ENCODE peak calls at places on chromosome 7, in six cellular contexts. N, C, M, H, F and R are unnamed samples.

GRCh38 chr7:124784879-124785818 is 19.6 kb upstream of the GPR37 start:
- DNase-seq in N (peak), C (peak), M (peak), H (peak), F (no peak), R (peak)

GRCh38 chr7:157041004-157041403 is 30.5 kb upstream of the MNX1 start:
- DNase-seq in N (no peak), C (no peak), M (peak), H (no peak), F (no peak), R (no peak)

GRCh38 chr7:38052786-38053185 is 125.3 kb upstream of the STARD3NL start:
- DNase-seq in N (no peak), C (no peak), M (no peak), H (no peak), F (no peak), R (no peak)

GRCh38 chr7:149564340-149565095 is 66.9 kb upstream of the ZNF746 start:
- DNase-seq in N (no peak), C (no peak), M (no peak), H (no peak), F (no peak), R (no peak)

GRCh38 chr7:138338361-138338760 is 121.7 kb upstream of the TRIM24 start:
- DNase-seq in N (peak), C (no peak), M (no peak), H (no peak), F (no peak), R (no peak)

GRCh38 chr7:12031638-12032037 is 179.5 kb upstream of the TMEM106B start:
- DNase-seq in N (peak), C (no peak), M (peak), H (no peak), F (no peak), R (no peak)

GRCh38 chr7:74176555-74176954 is 2.4 kb downstream of the EIF4H start:
- DNase-seq in N (no peak), C (no peak), M (no peak), H (no peak), F (no peak), R (no peak)

GRCh38 chr7:105689093-105689819 is 108.0 kb upstream of the EFCAB10 start:
- DNase-seq in N (no peak), C (no peak), M (no peak), H (no peak), F (no peak), R (no peak)

GRCh38 chr7:16657656-16658279 is 11.8 kb downstream of the BZW2 start:
- DNase-seq in N (peak), C (peak), M (peak), H (no peak), F (no peak), R (no peak)

GRCh38 chr7:112500619-112501018 is 19.8 kb downstream of the LSMEM1 start:
- DNase-seq in N (peak), C (no peak), M (peak), H (no peak), F (no peak), R (no peak)

GRCh38 chr7:154684651-154685563 is 318.0 kb downstream of the PAXIP1 start:
- DNase-seq in N (no peak), C (no peak), M (no peak), H (no peak), F (no peak), R (no peak)

GRCh38 chr7:7694542-7694941 is 23.9 kb downstream of the RPA3 start:
- DNase-seq in N (no peak), C (no peak), M (no peak), H (no peak), F (no peak), R (no peak)

GRCh38 chr7:28990200-28990960 is 32.2 kb upstream of the TRIL start:
- DNase-seq in N (no peak), C (no peak), M (peak), H (no peak), F (no peak), R (no peak)

GRCh38 chr7:130008941-130009847 is 42.0 kb downstream of the ZC3HC1 start:
- DNase-seq in N (peak), C (no peak), M (no peak), H (no peak), F (no peak), R (no peak)

DNA sequence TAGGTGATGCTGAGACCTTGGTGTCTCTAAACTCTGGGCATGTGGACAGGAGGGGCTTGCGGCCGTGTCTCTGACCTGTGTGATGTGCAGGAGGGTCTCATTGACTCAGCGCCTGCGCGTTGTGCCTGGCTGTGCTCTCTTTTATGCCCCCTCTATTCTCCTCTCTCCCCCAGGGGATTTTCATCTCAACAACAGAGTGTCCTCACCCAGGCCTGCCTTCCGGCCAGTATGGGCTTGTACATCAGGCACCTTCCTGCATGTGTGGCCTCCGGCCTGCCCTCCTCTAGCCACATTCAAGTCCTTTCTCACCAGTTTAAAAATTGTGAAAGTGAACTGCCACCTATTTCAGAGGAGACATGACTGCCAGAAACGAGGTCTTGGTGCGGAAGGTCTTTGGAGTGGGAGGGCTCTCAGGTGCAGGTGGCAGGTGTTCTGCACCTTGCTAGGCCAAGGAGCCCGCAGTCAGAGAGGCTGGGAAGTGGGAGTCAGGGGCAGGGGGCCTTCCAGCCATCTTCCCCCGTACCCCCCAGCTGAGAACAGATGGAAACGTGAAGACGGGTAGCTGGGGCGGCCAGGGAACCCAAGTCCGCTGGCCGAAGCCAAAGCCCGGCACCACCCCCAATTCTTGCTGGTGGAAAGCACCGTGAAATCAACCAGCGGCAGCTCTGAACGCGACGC is 531 bp upstream of the INTS15 start:
- DNase-seq in N (no peak), C (no peak), M (no peak), H (no peak), F (no peak), R (no peak)
- H3K4me3 ChIP-seq in N (peak), C (peak), M (no peak), H (peak), F (peak), R (peak)

DNA sequence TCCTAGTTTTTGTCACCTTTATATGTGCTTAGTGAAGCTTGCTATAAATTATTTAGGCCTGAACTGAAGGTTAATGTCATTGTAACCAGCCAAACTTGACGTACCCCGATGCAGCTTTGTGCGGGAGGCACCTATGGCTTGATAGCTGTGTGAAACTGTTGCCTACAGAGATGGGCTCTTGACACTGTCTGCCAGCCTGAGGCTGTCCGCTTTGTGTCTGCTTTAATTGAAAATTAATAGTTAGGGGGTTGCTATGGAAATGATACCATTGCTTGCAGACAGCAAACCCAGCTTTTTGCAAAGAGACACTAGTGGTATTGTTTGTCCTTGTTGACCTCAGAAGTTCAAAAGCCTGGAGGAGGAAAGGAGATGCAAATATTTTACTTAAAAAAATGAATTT is 2.1 kb upstream of the FOXP2 start:
- DNase-seq in N (no peak), C (no peak), M (no peak), H (no peak), F (no peak), R (no peak)
- H3K4me3 ChIP-seq in N (no peak), C (no peak), M (no peak), H (no peak), F (no peak), R (no peak)

DNA sequence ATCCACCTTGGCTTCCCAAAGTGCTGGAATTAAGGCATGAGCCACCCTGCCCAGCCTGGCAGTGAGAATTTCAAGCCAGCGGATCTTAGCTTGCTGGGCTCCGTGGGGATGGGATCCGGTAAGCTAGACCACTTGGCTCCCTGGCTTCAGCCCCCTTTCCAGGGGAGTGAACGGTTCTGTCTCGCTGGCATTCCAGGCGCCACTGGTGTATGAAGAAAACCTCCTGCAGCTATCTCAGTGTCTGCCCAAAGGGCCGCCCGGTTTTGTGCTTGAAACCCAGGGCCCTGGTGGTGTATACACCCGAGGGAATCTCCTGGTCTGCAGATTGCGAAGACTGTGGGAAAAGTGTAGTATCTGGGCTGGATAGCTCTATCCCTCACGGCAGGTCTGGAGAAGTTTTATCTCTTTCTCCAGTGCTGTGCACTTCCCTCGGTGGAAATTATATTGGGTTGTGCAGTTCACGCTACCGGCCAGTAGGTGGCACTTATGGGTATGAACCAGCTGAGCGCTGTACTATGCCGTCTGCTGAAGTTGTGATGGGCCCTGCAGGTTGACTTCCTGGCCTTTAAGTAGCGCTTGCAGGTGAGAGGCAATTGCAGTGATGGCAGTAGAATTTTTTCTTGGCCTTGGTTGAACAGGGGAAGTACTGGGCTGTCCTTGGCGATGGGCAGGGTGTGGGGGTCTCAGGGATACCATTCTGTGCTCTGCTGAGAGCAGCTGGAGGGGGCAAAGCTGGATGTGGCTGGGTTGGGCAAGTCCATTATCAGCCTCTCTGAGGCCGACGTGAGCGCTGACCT is 138.0 kb upstream of the MTPN start:
- DNase-seq in N (peak), C (peak), M (peak), H (peak), F (peak), R (peak)
- H3K4me3 ChIP-seq in N (no peak), C (no peak), M (no peak), H (no peak), F (no peak), R (no peak)

DNA sequence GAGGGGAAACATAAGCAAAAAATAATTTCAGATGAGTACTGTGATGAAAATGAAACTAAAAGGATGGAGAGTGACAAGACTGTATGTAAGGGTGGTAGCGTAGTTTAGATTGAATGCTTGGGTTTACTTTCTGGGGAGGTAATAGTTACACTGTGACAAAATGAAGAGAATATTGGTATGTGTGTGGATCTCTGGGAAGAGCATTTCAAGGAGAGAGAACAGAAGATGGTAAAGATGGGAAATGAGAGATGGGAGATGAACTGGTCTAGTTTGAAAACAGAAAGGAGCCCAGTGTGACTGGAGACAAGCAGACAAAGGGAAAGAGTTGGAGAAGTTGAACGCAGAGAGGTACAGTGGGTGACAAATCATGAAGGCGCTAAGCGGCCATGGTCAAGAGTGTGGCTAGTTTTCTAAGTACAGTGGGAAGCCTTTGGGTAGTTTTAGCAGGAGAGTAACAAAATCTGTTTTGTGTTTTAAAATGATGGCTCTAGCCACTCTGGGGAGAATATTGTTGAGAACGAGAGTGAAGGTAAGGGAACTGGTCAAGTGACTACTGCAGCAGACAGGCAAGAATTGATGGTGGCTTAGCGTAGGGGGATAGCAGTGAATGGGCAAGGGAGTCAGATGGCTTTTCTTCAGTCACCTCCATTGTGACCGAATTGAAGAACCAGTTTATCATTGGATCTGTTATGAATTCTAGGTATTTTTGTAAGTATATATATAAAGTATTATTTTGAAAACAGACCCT is 22.6 kb downstream of the PALS2 start:
- DNase-seq in N (no peak), C (no peak), M (no peak), H (no peak), F (no peak), R (no peak)
- H3K4me3 ChIP-seq in N (no peak), C (no peak), M (no peak), H (no peak), F (peak), R (peak)

DNA sequence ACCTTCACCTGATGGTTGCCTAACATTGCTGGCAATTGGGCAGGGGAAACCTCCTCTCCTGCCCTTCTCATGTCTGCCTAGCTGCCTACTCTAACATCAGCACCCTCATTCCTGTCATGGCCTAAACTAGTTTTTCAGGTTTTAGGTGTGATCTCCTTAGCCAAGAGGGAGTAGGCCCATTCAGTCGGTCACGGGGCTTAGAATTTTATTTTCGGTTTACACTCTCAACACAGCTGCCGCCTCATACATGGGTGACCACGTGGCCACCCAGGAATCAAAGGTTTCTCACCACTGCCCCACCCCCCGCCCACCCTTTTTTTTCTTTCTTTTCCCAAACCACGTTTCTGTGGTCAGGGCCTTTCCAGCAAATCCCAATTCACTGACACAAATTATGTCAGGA is 97.2 kb downstream of the RALA start:
- DNase-seq in N (no peak), C (peak), M (no peak), H (no peak), F (no peak), R (no peak)
- H3K4me3 ChIP-seq in N (no peak), C (no peak), M (no peak), H (no peak), F (no peak), R (no peak)